ENCODE peak calls at places on chromosomes 2 and 18, in seven cellular contexts. J is HepG2, R is HCT116, I is K562, V is GM12878, Q is SK-N-SH, D is H1. O is an unnamed sample.

GRCh38 chr2:134406311-134406710 is 152.4 kb downstream of the MGAT5 start:
- DNase-seq in J (no peak), I (no peak), V (no peak), R (no peak), D (no peak), Q (no peak), O (no peak)

GRCh38 chr2:203673933-203674332 is 32.5 kb upstream of the CD28 start:
- DNase-seq in J (no peak), I (no peak), V (peak; percentile 69), D (no peak), Q (no peak), R (no peak), O (no peak)

GRCh38 chr18:2536063-2536462 is 35.2 kb downstream of the METTL4 start:
- DNase-seq in R (no peak), D (no peak), I (no peak), Q (no peak), V (no peak), J (no peak), O (no peak)

GRCh38 chr2:222701709-222702108 is 30.3 kb downstream of the MOGAT1 start:
- DNase-seq in D (no peak), V (no peak), I (no peak), J (no peak), Q (no peak), R (no peak), O (no peak)

GRCh38 chr2:869357-869871 is 81.2 kb upstream of the SNTG2 start:
- DNase-seq in D (no peak), I (no peak), J (no peak), R (no peak), V (no peak), Q (no peak), O (no peak)

GRCh38 chr2:182182436-182182835 is 196.8 kb downstream of the PPP1R1C start:
- DNase-seq in D (no peak), Q (no peak), I (no peak), V (no peak), J (no peak), R (no peak), O (no peak)

GRCh38 chr2:239666855-239667376 is 266.1 kb upstream of the HDAC4 start:
- DNase-seq in D (no peak), I (no peak), J (no peak), R (no peak), Q (peak; percentile 87), V (no peak), O (no peak)

GRCh38 chr18:5601188-5601624 is 57.4 kb upstream of the EPB41L3 start:
- DNase-seq in R (no peak), D (no peak), I (no peak), V (no peak), J (peak; percentile 1), Q (no peak), O (no peak)

GRCh38 chr2:3613524-3613905 is 18.6 kb downstream of the COLEC11 start:
- DNase-seq in R (no peak), J (no peak), V (no peak), D (no peak), I (no peak), Q (no peak), O (no peak)

GRCh38 chr2:84858123-84858522 is 22.8 kb downstream of the TRABD2A start:
- DNase-seq in D (no peak), R (no peak), V (no peak), Q (no peak), I (no peak), J (no peak), O (no peak)

GRCh38 chr2:11588228-11589110 is 54.6 kb downstream of the GREB1 start:
- DNase-seq in V (no peak), J (no peak), R (no peak), I (no peak), Q (no peak), D (no peak), O (no peak)

GRCh38 chr2:160278101-160278888 is 78.2 kb upstream of the ITGB6 start:
- DNase-seq in D (no peak), V (no peak), J (no peak), R (no peak), Q (no peak), I (no peak), O (no peak)

GRCh38 chr18:26956894-26957293 is 91.4 kb upstream of the AQP4 start:
- DNase-seq in V (no peak), R (no peak), Q (no peak), D (peak; percentile 76), J (no peak), I (no peak), O (peak; percentile 55)

GRCh38 chr2:39107724-39108273 is 13.1 kb downstream of the SOS1 start:
- DNase-seq in D (no peak), V (no peak), I (no peak), J (no peak), Q (peak; percentile 70), R (no peak), O (no peak)

GRCh38 chr2:26401739-26402541 is at the start of gene DRC1:
- DNase-seq in R (no peak), V (no peak), J (no peak), Q (peak; percentile 100), I (no peak), D (peak; percentile 95), O (peak; percentile 77)

GRCh38 chr2:217996345-217996744 is 6.5 kb downstream of the TNS1 start:
- DNase-seq in J (no peak), R (no peak), V (no peak), D (no peak), I (no peak), Q (no peak), O (no peak)

DNA sequence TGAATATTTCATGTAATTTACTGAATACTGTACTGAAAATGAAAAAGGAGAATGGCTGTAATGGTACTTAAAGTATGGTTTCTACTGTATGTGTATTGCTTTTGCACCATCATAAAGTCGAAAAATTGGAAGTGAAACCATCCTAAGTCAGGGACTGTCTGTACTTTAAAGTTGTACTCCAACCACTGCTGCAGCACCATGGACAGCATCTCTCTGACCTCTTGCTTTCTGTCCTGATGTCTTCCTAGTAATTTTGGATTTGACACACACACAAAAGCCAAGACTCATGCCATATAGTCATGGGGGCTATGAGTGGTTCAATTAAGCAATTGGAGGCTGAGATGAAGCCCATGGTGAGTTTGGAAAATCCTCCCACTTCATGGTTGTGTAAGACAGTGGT is 256.3 kb upstream of the PKDCC start:
- DNase-seq in J (peak; percentile 20), R (no peak), V (no peak), Q (no peak), D (no peak), I (no peak), O (no peak)
- TF ChIP-seq YY1 in J (no peak), R (no peak), V (no peak), Q (no peak), D (no peak), I (no peak), O (no peak)

DNA sequence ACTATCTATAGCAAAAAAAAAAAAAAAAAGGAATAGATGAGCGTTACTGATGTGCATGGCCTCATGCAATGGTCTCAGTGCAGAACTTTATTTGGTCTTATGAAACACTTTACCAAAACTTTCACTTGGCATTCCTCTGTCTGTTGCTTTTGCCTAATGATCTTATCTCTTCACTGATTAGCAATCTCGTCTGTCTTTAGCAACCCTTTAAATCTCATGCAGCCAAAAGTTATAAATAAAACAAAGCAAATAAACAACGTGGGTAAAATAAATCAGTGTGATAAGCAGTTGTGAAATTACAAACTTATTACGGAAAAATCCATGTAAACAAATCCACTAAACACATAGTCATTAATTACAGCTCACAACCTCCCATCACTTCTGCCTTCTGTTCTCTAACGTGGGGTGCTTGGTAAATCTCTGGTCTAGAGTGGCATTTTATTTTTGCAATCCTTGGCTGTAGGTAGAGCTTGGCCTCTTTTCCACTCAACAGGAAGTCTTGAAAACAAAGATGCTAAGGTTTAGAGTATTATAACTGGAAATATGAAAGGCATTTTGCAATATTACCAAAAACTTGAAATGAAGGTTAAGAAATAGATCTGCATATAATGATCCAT is 288.0 kb downstream of the AFF3 start:
- DNase-seq in I (no peak), V (no peak), D (no peak), J (no peak), R (no peak), Q (no peak), O (no peak)
- H3K4me3 ChIP-seq in I (no peak overlapping the region), V (no peak overlapping the region), D (no peak overlapping the region), J (no peak overlapping the region), R (no peak overlapping the region), Q (no peak overlapping the region), O (no peak overlapping the region)

DNA sequence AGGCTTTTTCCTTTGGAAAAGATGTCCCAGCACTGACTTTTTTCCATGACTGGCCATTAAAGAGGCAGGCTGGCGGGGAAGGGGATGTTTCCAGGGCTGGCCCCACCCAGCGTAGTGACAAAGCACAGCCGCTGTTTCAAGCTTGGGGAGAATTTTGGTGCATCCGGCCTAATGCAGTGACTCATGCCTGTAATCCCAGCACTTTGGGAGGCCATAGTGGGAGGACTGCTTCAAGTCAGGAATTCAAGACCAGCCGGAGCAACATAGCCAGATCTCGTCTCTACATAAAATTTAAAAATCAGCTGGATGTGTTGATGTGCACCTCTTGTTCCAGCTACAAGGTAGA is 78.0 kb upstream of the SH3BP4 start:
- DNase-seq in V (no peak), D (no peak), I (no peak), R (no peak), Q (no peak), J (no peak), O (no peak)
- TF ChIP-seq YY1 in V (no peak), D (no peak), I (no peak), R (no peak), Q (no peak), J (no peak), O (no peak)

GRCh38 chr2:169260246-169260645 is 102.1 kb downstream of the LRP2 start:
- DNase-seq in Q (no peak), I (peak; percentile 21), J (no peak), D (peak; percentile 52), V (no peak), R (no peak), O (peak; percentile 20)

GRCh38 chr2:169258045-169258601 is 104.2 kb downstream of the LRP2 start:
- DNase-seq in V (no peak), I (no peak), Q (no peak), J (no peak), R (no peak), D (no peak), O (no peak)

GRCh38 chr2:169259402-169259801 is 102.9 kb downstream of the LRP2 start:
- DNase-seq in V (no peak), Q (no peak), J (no peak), D (no peak), R (no peak), I (no peak), O (no peak)

GRCh38 chr2:169254774-169255173 is 107.6 kb downstream of the LRP2 start:
- DNase-seq in J (no peak), R (no peak), Q (no peak), I (no peak), V (no peak), D (no peak), O (no peak)
- H3K4me3 ChIP-seq in J (no peak overlapping the region), R (no peak overlapping the region), Q (no peak overlapping the region), I (no peak overlapping the region), V (no peak overlapping the region), D (no peak overlapping the region), O (no peak overlapping the region)

DNA sequence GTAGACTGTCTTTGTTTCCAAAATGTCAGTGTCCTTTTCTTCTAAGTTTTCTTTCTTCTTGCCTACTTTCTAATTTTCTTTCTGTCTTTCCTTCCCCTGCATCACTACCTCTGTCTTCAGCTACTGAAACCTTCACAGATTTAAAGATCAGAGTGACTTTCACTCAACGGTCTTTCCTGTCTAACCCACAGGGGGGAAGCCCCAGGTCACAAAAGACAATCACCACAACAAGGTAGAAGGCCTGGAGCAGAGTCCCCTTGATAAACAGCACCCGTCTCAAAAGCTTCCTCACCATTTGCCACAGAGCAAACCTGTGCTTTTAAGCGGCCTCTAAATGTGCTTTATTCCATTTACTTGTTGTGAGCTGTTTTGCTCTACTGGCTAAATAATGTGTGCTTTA is 665.4 kb downstream of the BCL11A start:
- DNase-seq in Q (no peak), I (no peak), R (no peak), J (no peak), V (peak; percentile 15), D (no peak), O (peak; percentile 43)
- TF ChIP-seq YY1 in Q (no peak), I (no peak), R (no peak), J (no peak), V (no peak), D (no peak), O (no peak)

O was measured in NT2/D1.